ENCODE peak calls at places on chromosome 22, in ten cellular contexts. One of them, this sample, is unnamed.

GRCh38 chr22:23542933-23543332 is 37.2 kb downstream of the IGLL1 start:
- DNase-seq in suprapubic skin: no peak
- DNase-seq in left ventricle myocardium inferior: no peak
- DNase-seq in A673: no peak
- DNase-seq in cardiac muscle cell: no peak
- DNase-seq in psoas muscle: no peak
- DNase-seq in prostate gland: no peak
- DNase-seq in IMR-90: peak; percentile 49
- DNase-seq in Peyer's patch: no peak
- DNase-seq in right lobe of liver: no peak
- DNase-seq in this sample: no peak

GRCh38 chr22:31055322-31056159 is 25.6 kb upstream of the SMTN start:
- DNase-seq in suprapubic skin: peak; percentile 92
- DNase-seq in left ventricle myocardium inferior: peak; percentile 85
- DNase-seq in A673: peak; percentile 75
- DNase-seq in cardiac muscle cell: peak; percentile 69
- DNase-seq in psoas muscle: peak; percentile 86
- DNase-seq in prostate gland: peak; percentile 94
- DNase-seq in IMR-90: peak; percentile 99
- DNase-seq in Peyer's patch: peak; percentile 38
- DNase-seq in right lobe of liver: peak; percentile 90
- DNase-seq in this sample: peak; percentile 86

GRCh38 chr22:50329236-50329635 is 2.4 kb upstream of the DENND6B start:
- DNase-seq in suprapubic skin: no peak
- DNase-seq in left ventricle myocardium inferior: no peak
- DNase-seq in A673: no peak
- DNase-seq in cardiac muscle cell: no peak
- DNase-seq in psoas muscle: no peak
- DNase-seq in prostate gland: no peak
- DNase-seq in IMR-90: peak; percentile 65
- DNase-seq in Peyer's patch: no peak
- DNase-seq in right lobe of liver: no peak
- DNase-seq in this sample: no peak

GRCh38 chr22:50545522-50546325 is at the start of gene KLHDC7B:
- DNase-seq in suprapubic skin: no peak
- DNase-seq in left ventricle myocardium inferior: no peak
- DNase-seq in A673: peak; percentile 39
- DNase-seq in cardiac muscle cell: no peak
- DNase-seq in psoas muscle: no peak
- DNase-seq in prostate gland: no peak
- DNase-seq in IMR-90: peak; percentile 35
- DNase-seq in Peyer's patch: no peak
- DNase-seq in right lobe of liver: peak; percentile 44
- DNase-seq in this sample: no peak

GRCh38 chr22:28329582-28330073 is 350.0 kb downstream of the TTC28 start:
- DNase-seq in suprapubic skin: no peak
- DNase-seq in left ventricle myocardium inferior: no peak
- DNase-seq in A673: peak; percentile 54
- DNase-seq in cardiac muscle cell: no peak
- DNase-seq in psoas muscle: no peak
- DNase-seq in prostate gland: no peak
- DNase-seq in IMR-90: peak; percentile 26
- DNase-seq in Peyer's patch: no peak
- DNase-seq in right lobe of liver: no peak
- DNase-seq in this sample: no peak

GRCh38 chr22:31616315-31616980 is 45.6 kb downstream of the PISD start:
- DNase-seq in suprapubic skin: no peak
- DNase-seq in left ventricle myocardium inferior: no peak
- DNase-seq in A673: no peak
- DNase-seq in cardiac muscle cell: no peak
- DNase-seq in psoas muscle: no peak
- DNase-seq in prostate gland: no peak
- DNase-seq in IMR-90: no peak
- DNase-seq in Peyer's patch: peak; percentile 43
- DNase-seq in right lobe of liver: no peak
- DNase-seq in this sample: peak; percentile 38

GRCh38 chr22:45683680-45684079 is 12.0 kb downstream of the ATXN10 start:
- DNase-seq in suprapubic skin: no peak
- DNase-seq in left ventricle myocardium inferior: no peak
- DNase-seq in A673: no peak
- DNase-seq in cardiac muscle cell: no peak
- DNase-seq in psoas muscle: no peak
- DNase-seq in prostate gland: no peak
- DNase-seq in IMR-90: no peak
- DNase-seq in Peyer's patch: no peak
- DNase-seq in right lobe of liver: no peak
- DNase-seq in this sample: no peak

GRCh38 chr22:46293591-46294260 is 2.9 kb upstream of the GTSE1 start:
- DNase-seq in suprapubic skin: no peak
- DNase-seq in left ventricle myocardium inferior: peak; percentile 61
- DNase-seq in A673: peak; percentile 69
- DNase-seq in cardiac muscle cell: no peak
- DNase-seq in psoas muscle: peak; percentile 60
- DNase-seq in prostate gland: no peak
- DNase-seq in IMR-90: peak; percentile 53
- DNase-seq in Peyer's patch: peak; percentile 26
- DNase-seq in right lobe of liver: no peak
- DNase-seq in this sample: no peak

GRCh38 chr22:27756212-27756660 is 45.3 kb downstream of the MN1 start:
- DNase-seq in suprapubic skin: no peak
- DNase-seq in left ventricle myocardium inferior: no peak
- DNase-seq in A673: no peak
- DNase-seq in cardiac muscle cell: no peak
- DNase-seq in psoas muscle: no peak
- DNase-seq in prostate gland: no peak
- DNase-seq in IMR-90: no peak
- DNase-seq in Peyer's patch: no peak
- DNase-seq in right lobe of liver: no peak
- DNase-seq in this sample: no peak

GRCh38 chr22:32951081-32951806 is 106.9 kb downstream of the SYN3 start:
- DNase-seq in suprapubic skin: no peak
- DNase-seq in left ventricle myocardium inferior: no peak
- DNase-seq in A673: peak; percentile 21
- DNase-seq in cardiac muscle cell: peak; percentile 35
- DNase-seq in psoas muscle: no peak
- DNase-seq in prostate gland: no peak
- DNase-seq in IMR-90: no peak
- DNase-seq in Peyer's patch: no peak
- DNase-seq in right lobe of liver: peak; percentile 65
- DNase-seq in this sample: no peak

GRCh38 chr22:22710719-22711531 is 66.5 kb downstream of the GGTLC2 start:
- DNase-seq in suprapubic skin: no peak
- DNase-seq in left ventricle myocardium inferior: peak; percentile 35
- DNase-seq in A673: peak; percentile 41
- DNase-seq in cardiac muscle cell: no peak
- DNase-seq in psoas muscle: peak; percentile 47
- DNase-seq in prostate gland: peak; percentile 58
- DNase-seq in IMR-90: peak; percentile 17
- DNase-seq in Peyer's patch: peak; percentile 80
- DNase-seq in right lobe of liver: peak; percentile 73
- DNase-seq in this sample: peak; percentile 83

GRCh38 chr22:17890245-17890671 is 116.0 kb upstream of the BID start:
- DNase-seq in suprapubic skin: no peak
- DNase-seq in left ventricle myocardium inferior: no peak
- DNase-seq in A673: no peak
- DNase-seq in cardiac muscle cell: peak; percentile 65
- DNase-seq in psoas muscle: peak; percentile 52
- DNase-seq in prostate gland: no peak
- DNase-seq in IMR-90: peak; percentile 53
- DNase-seq in Peyer's patch: no peak
- DNase-seq in right lobe of liver: no peak
- DNase-seq in this sample: peak; percentile 58

GRCh38 chr22:29065468-29066190 is 4.0 kb upstream of the C22orf31 start:
- DNase-seq in suprapubic skin: peak; percentile 5
- DNase-seq in left ventricle myocardium inferior: no peak
- DNase-seq in A673: no peak
- DNase-seq in cardiac muscle cell: no peak
- DNase-seq in psoas muscle: no peak
- DNase-seq in prostate gland: no peak
- DNase-seq in IMR-90: no peak
- DNase-seq in Peyer's patch: no peak
- DNase-seq in right lobe of liver: no peak
- DNase-seq in this sample: no peak

GRCh38 chr22:38872831-38873248 is 824 bp upstream of the CBX6 start:
- DNase-seq in suprapubic skin: peak; percentile 82
- DNase-seq in left ventricle myocardium inferior: peak; percentile 76
- DNase-seq in A673: no peak
- DNase-seq in cardiac muscle cell: peak; percentile 80
- DNase-seq in psoas muscle: peak; percentile 67
- DNase-seq in prostate gland: peak; percentile 36
- DNase-seq in IMR-90: peak; percentile 32
- DNase-seq in Peyer's patch: peak; percentile 47
- DNase-seq in right lobe of liver: peak; percentile 72
- DNase-seq in this sample: peak; percentile 66

GRCh38 chr22:26981111-26981510 is 323.7 kb downstream of the MIAT start:
- DNase-seq in suprapubic skin: no peak
- DNase-seq in left ventricle myocardium inferior: no peak
- DNase-seq in A673: no peak
- DNase-seq in cardiac muscle cell: no peak
- DNase-seq in psoas muscle: no peak
- DNase-seq in prostate gland: no peak
- DNase-seq in IMR-90: no peak
- DNase-seq in Peyer's patch: no peak
- DNase-seq in right lobe of liver: no peak
- DNase-seq in this sample: no peak

GRCh38 chr22:18060646-18061620 is 16.9 kb upstream of the PEX26 start:
- DNase-seq in suprapubic skin: no peak
- DNase-seq in left ventricle myocardium inferior: no peak
- DNase-seq in A673: no peak
- DNase-seq in cardiac muscle cell: no peak
- DNase-seq in psoas muscle: no peak
- DNase-seq in prostate gland: no peak
- DNase-seq in IMR-90: peak; percentile 71
- DNase-seq in Peyer's patch: no peak
- DNase-seq in right lobe of liver: peak; percentile 60
- DNase-seq in this sample: no peak

GRCh38 chr22:44402196-44403111 is 89.7 kb upstream of the SHISAL1 start:
- DNase-seq in suprapubic skin: peak; percentile 38
- DNase-seq in left ventricle myocardium inferior: peak; percentile 4
- DNase-seq in A673: no peak
- DNase-seq in cardiac muscle cell: no peak
- DNase-seq in psoas muscle: no peak
- DNase-seq in prostate gland: no peak
- DNase-seq in IMR-90: no peak
- DNase-seq in Peyer's patch: no peak
- DNase-seq in right lobe of liver: peak; percentile 26
- DNase-seq in this sample: no peak

GRCh38 chr22:45548441-45548840 is 45.8 kb downstream of the FBLN1 start:
- DNase-seq in suprapubic skin: peak; percentile 62
- DNase-seq in left ventricle myocardium inferior: no peak
- DNase-seq in A673: no peak
- DNase-seq in cardiac muscle cell: no peak
- DNase-seq in psoas muscle: no peak
- DNase-seq in prostate gland: no peak
- DNase-seq in IMR-90: no peak
- DNase-seq in Peyer's patch: no peak
- DNase-seq in right lobe of liver: peak; percentile 48
- DNase-seq in this sample: no peak

GRCh38 chr22:42946551-42947198 is 68.3 kb downstream of the PACSIN2 start:
- DNase-seq in suprapubic skin: peak; percentile 58
- DNase-seq in left ventricle myocardium inferior: no peak
- DNase-seq in A673: no peak
- DNase-seq in cardiac muscle cell: no peak
- DNase-seq in psoas muscle: no peak
- DNase-seq in prostate gland: no peak
- DNase-seq in IMR-90: no peak
- DNase-seq in Peyer's patch: no peak
- DNase-seq in right lobe of liver: no peak
- DNase-seq in this sample: no peak
- H3K4me1 ChIP-seq in suprapubic skin: peaks cover 69% of the 10 kb centered on the region
- H3K4me1 ChIP-seq in left ventricle myocardium inferior: peaks cover 98% of the 10 kb centered on the region
- H3K4me1 ChIP-seq in A673: peaks cover 36% of the 10 kb centered on the region
- H3K4me1 ChIP-seq in cardiac muscle cell: peaks cover 22% of the 10 kb centered on the region
- H3K4me1 ChIP-seq in psoas muscle: peaks cover 65% of the 10 kb centered on the region
- H3K4me1 ChIP-seq in prostate gland: peaks cover 20% of the 10 kb centered on the region
- H3K4me1 ChIP-seq in IMR-90: peaks cover 15% of the 10 kb centered on the region
- H3K4me1 ChIP-seq in Peyer's patch: peaks cover 48% of the 10 kb centered on the region
- H3K4me1 ChIP-seq in right lobe of liver: no peaks in the 10 kb centered on the region
- H3K4me1 ChIP-seq in this sample: peaks cover 10% of the 10 kb centered on the region

GRCh38 chr22:42282943-42283287 is 12.5 kb upstream of the TCF20 start:
- DNase-seq in suprapubic skin: no peak
- DNase-seq in left ventricle myocardium inferior: no peak
- DNase-seq in A673: no peak
- DNase-seq in cardiac muscle cell: no peak
- DNase-seq in psoas muscle: no peak
- DNase-seq in prostate gland: no peak
- DNase-seq in IMR-90: no peak
- DNase-seq in Peyer's patch: no peak
- DNase-seq in right lobe of liver: no peak
- DNase-seq in this sample: no peak
- H3K4me3 ChIP-seq in suprapubic skin: peak overlapping the region; percentile 48
- H3K4me3 ChIP-seq in left ventricle myocardium inferior: peak overlapping the region; percentile 54
- H3K4me3 ChIP-seq in A673: peak overlapping the region; percentile 17
- H3K4me3 ChIP-seq in cardiac muscle cell: peak overlapping the region; percentile 29
- H3K4me3 ChIP-seq in psoas muscle: peak overlapping the region; percentile 46
- H3K4me3 ChIP-seq in prostate gland: peak overlapping the region; percentile 27
- H3K4me3 ChIP-seq in IMR-90: no peak overlapping the region
- H3K4me3 ChIP-seq in Peyer's patch: peak overlapping the region; percentile 8
- H3K4me3 ChIP-seq in right lobe of liver: no peak overlapping the region
- H3K4me3 ChIP-seq in this sample: no peak overlapping the region

DNA sequence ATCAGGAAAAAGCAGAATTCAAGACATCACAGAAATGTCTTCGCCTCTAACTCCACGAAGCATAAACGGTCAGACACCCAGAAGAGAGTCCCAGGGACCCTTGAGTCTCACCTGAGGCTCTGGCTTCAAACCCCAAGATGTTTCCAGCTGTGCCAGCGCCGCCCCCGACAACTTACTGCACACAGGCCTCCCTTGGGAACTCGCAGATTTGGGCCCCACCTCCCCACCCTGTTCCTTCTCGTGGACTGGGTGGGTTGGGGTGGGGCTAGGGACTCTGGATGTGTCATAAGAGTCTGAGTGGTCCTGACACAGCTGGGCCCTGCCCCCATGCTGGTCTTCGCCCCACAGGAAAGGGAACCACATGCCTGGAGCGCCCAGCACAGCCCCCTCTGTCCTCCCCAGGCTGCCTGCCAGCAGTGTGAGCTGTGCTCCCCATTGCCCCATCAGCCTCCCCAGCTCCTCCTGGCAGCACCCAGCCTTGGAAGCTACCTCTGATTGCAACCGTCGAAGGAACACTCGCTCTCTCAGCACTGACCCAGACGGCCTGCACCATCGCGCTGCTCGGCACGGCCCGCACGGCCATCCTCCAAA is 147.5 kb downstream of the CRYBB2 start:
- DNase-seq in suprapubic skin: no peak
- DNase-seq in left ventricle myocardium inferior: no peak
- DNase-seq in A673: no peak
- DNase-seq in cardiac muscle cell: no peak
- DNase-seq in psoas muscle: no peak
- DNase-seq in prostate gland: no peak
- DNase-seq in IMR-90: no peak
- DNase-seq in Peyer's patch: no peak
- DNase-seq in right lobe of liver: peak; percentile 29
- DNase-seq in this sample: no peak
- TF ChIP-seq CTCF in suprapubic skin: no peak
- TF ChIP-seq CTCF in left ventricle myocardium inferior: no peak
- TF ChIP-seq CTCF in A673: no peak
- TF ChIP-seq CTCF in cardiac muscle cell: no peak
- TF ChIP-seq CTCF in psoas muscle: no peak
- TF ChIP-seq CTCF in prostate gland: no peak
- TF ChIP-seq CTCF in IMR-90: no peak
- TF ChIP-seq CTCF in Peyer's patch: no peak
- TF ChIP-seq CTCF in right lobe of liver: no peak
- TF ChIP-seq CTCF in this sample: no peak

GRCh38 chr22:36348760-36349159 is 39.0 kb downstream of the MYH9 start:
- DNase-seq in suprapubic skin: no peak
- DNase-seq in left ventricle myocardium inferior: no peak
- DNase-seq in A673: no peak
- DNase-seq in cardiac muscle cell: no peak
- DNase-seq in psoas muscle: no peak
- DNase-seq in prostate gland: no peak
- DNase-seq in IMR-90: no peak
- DNase-seq in Peyer's patch: no peak
- DNase-seq in right lobe of liver: no peak
- DNase-seq in this sample: no peak
- H3K4me1 ChIP-seq in suprapubic skin: peaks cover 79% of the 10 kb centered on the region
- H3K4me1 ChIP-seq in left ventricle myocardium inferior: peaks cover 100% of the 10 kb centered on the region
- H3K4me1 ChIP-seq in A673: peaks cover 3% of the 10 kb centered on the region
- H3K4me1 ChIP-seq in cardiac muscle cell: peaks cover 25% of the 10 kb centered on the region
- H3K4me1 ChIP-seq in psoas muscle: peaks cover 56% of the 10 kb centered on the region
- H3K4me1 ChIP-seq in prostate gland: peaks cover 38% of the 10 kb centered on the region
- H3K4me1 ChIP-seq in IMR-90: peaks cover 33% of the 10 kb centered on the region
- H3K4me1 ChIP-seq in Peyer's patch: peaks cover 91% of the 10 kb centered on the region
- H3K4me1 ChIP-seq in right lobe of liver: no peaks in the 10 kb centered on the region
- H3K4me1 ChIP-seq in this sample: peaks cover 48% of the 10 kb centered on the region

This sample was measured in mucosa of descending colon.